ENCODE peak calls at places on chromosomes 6 and 20, in eight cellular contexts. R, U, I, D, J, Y, Q and N are unnamed samples.

GRCh38 chr6:42935322-42935721 is 6.0 kb downstream of the CNPY3 start:
- DNase-seq in U (no peak), Y (no peak), Q (no peak), R (no peak), D (no peak), J (no peak), I (no peak), N (no peak)

GRCh38 chr20:43983359-43983758 is 68.7 kb downstream of the TOX2 start:
- DNase-seq in D (no peak), Y (peak), I (no peak), U (no peak), R (no peak), J (no peak), Q (no peak), N (no peak)

GRCh38 chr20:503048-503737 is 40.4 kb downstream of the CSNK2A1 start:
- DNase-seq in J (no peak), R (no peak), I (no peak), Y (no peak), D (no peak), U (no peak), Q (no peak), N (no peak)

GRCh38 chr20:7195704-7196103 is 428.2 kb downstream of the BMP2 start:
- DNase-seq in U (peak), Q (no peak), Y (no peak), R (peak), D (peak), J (no peak), I (no peak), N (peak)

GRCh38 chr6:102137859-102138258 is 744.4 kb downstream of the GRIK2 start:
- DNase-seq in U (no peak), Y (no peak), J (no peak), D (no peak), I (no peak), Q (no peak), R (no peak), N (no peak)

GRCh38 chr20:4038047-4038459 is 22.7 kb upstream of the RNF24 start:
- DNase-seq in J (peak), U (peak), Q (no peak), R (no peak), D (peak), Y (no peak), I (peak), N (peak)

GRCh38 chr20:44650777-44651493 is 564 bp downstream of the ADA start:
- DNase-seq in Y (no peak), J (peak), Q (no peak), U (no peak), I (no peak), D (peak), R (no peak), N (no peak)

GRCh38 chr6:154942770-154943169 is 52.3 kb upstream of the TIAM2 start:
- DNase-seq in Y (no peak), D (no peak), J (no peak), Q (no peak), I (no peak), U (no peak), R (no peak), N (no peak)

GRCh38 chr6:152207915-152208714 is 400.6 kb downstream of the ESR1 start:
- DNase-seq in J (no peak), Q (no peak), Y (no peak), D (no peak), R (no peak), I (no peak), U (no peak), N (no peak)

GRCh38 chr20:7897965-7898364 is 42.3 kb downstream of the HAO1 start:
- DNase-seq in U (no peak), I (no peak), D (no peak), Y (no peak), R (no peak), J (no peak), Q (no peak), N (no peak)

GRCh38 chr6:16596890-16597331 is 164.3 kb downstream of the ATXN1 start:
- DNase-seq in Y (no peak), U (no peak), D (peak), I (no peak), Q (no peak), R (no peak), J (no peak), N (no peak)

GRCh38 chr6:133895573-133896343 is 6.8 kb downstream of the TCF21 start:
- DNase-seq in Q (no peak), R (no peak), I (no peak), U (peak), J (no peak), Y (no peak), D (no peak), N (no peak)

GRCh38 chr6:82712826-82713225 is 349.2 kb downstream of the TPBG start:
- DNase-seq in I (no peak), Q (no peak), R (no peak), J (no peak), D (peak), U (peak), Y (no peak), N (no peak)

GRCh38 chr6:39156763-39157162 is 41.8 kb upstream of the SAYSD1 start:
- DNase-seq in I (no peak), J (no peak), D (no peak), Y (no peak), U (no peak), R (no peak), Q (no peak), N (no peak)
- TF ChIP-seq CTCF in I (no peak), J (no peak), D (no peak), Y (no peak), U (no peak), R (no peak), Q (no peak), N (no peak)

GRCh38 chr6:15205321-15205720 is 40.5 kb upstream of the JARID2 start:
- DNase-seq in Q (no peak), D (no peak), I (no peak), J (no peak), Y (no peak), R (no peak), U (no peak), N (no peak)

GRCh38 chr6:15194453-15194852 is 51.4 kb upstream of the JARID2 start:
- DNase-seq in Q (no peak), J (no peak), Y (no peak), D (no peak), I (no peak), U (no peak), R (no peak), N (no peak)

GRCh38 chr6:15200087-15200486 is 45.8 kb upstream of the JARID2 start:
- DNase-seq in R (no peak), Q (no peak), D (peak), J (no peak), U (no peak), Y (no peak), I (no peak), N (no peak)
- TF ChIP-seq CTCF in R (no peak), Q (no peak), D (no peak), J (no peak), U (no peak), Y (no peak), I (no peak), N (no peak)

GRCh38 chr20:10381477-10381876 is 52.5 kb downstream of the MKKS start:
- DNase-seq in D (no peak), I (no peak), J (no peak), R (no peak), Y (no peak), Q (no peak), U (no peak), N (no peak)
- TF ChIP-seq CTCF in D (no peak), I (peak), J (no peak), R (peak), Y (no peak), Q (no peak), U (no peak), N (peak)

GRCh38 chr6:41204156-41204555 is 3.2 kb upstream of the TREML2 start:
- DNase-seq in Y (no peak), J (no peak), D (no peak), U (no peak), R (no peak), Q (no peak), I (no peak), N (no peak)

GRCh38 chr6:41208439-41209106 is 7.6 kb upstream of the TREML2 start:
- DNase-seq in D (no peak), Y (no peak), U (no peak), R (no peak), I (no peak), Q (no peak), J (no peak), N (no peak)

GRCh38 chr6:41209976-41210375 is 9.0 kb upstream of the TREML2 start:
- DNase-seq in Q (no peak), Y (no peak), U (no peak), D (no peak), J (no peak), I (no peak), R (no peak), N (no peak)

GRCh38 chr6:41214559-41215238 is 13.4 kb upstream of the TREML4 start:
- DNase-seq in Q (no peak), J (no peak), D (no peak), U (no peak), Y (no peak), I (no peak), R (no peak), N (no peak)

DNA sequence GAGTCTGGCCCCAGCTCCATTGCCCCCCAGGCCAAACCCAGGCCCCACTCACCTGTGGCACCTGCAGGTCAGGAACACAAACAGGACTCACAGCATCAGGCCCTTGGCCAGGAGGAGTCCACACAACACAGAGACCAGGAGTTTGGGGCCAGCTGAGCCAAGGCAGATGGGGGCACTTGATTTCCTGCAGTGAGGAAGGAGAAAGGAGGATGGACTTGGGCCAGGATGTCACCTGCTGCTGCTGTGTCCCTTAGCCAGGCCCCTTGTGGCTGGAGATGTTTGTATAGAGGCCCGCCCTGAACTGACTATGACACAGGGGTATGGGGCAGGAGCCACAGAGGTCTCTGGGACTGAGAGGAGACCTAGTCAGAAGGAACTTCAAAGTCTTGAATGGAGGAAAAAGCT is 8.6 kb upstream of the TREML2 start:
- DNase-seq in U (no peak), J (no peak), I (no peak), Q (no peak), R (no peak), Y (no peak), D (no peak), N (no peak)
- TF ChIP-seq CTCF in U (no peak), J (no peak), I (no peak), Q (no peak), R (no peak), Y (no peak), D (no peak), N (no peak)

GRCh38 chr6:322205-322930 is 30.1 kb downstream of the DUSP22 start:
- DNase-seq in J (peak), I (no peak), Y (no peak), D (no peak), R (no peak), Q (no peak), U (no peak), N (no peak)

GRCh38 chr6:322940-323729 is 30.8 kb downstream of the DUSP22 start:
- DNase-seq in J (peak), Y (no peak), U (no peak), R (no peak), D (no peak), I (no peak), Q (no peak), N (no peak)

GRCh38 chr6:324729-325125 is 32.4 kb downstream of the DUSP22 start:
- DNase-seq in U (no peak), J (peak), D (no peak), Q (no peak), Y (no peak), I (no peak), R (no peak), N (no peak)

GRCh38 chr6:324116-324728 is 31.9 kb downstream of the DUSP22 start:
- DNase-seq in U (no peak), R (no peak), Q (no peak), J (peak), Y (no peak), D (no peak), I (no peak), N (no peak)

DNA sequence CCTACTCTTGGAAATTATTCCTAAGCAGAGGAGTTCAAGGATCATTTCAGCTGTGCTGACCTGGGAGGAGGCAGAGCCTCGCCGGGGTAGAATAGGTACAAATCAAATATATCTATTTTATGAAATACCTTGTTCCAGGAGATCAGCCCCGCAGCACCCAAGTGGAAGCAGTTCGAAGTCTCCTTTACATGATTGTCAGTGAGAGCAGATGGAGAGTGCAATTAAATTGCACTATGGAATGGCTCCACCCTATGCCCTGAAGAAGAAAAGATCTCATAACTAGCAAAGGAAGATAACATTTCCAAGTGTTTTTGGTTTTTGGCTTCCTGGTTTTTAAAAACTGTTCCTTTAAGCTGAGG is 31.4 kb downstream of the DUSP22 start:
- DNase-seq in Y (no peak), I (no peak), Q (no peak), U (no peak), D (no peak), J (peak), R (no peak), N (no peak)
- TF ChIP-seq CTCF in Y (no peak), I (no peak), Q (no peak), U (no peak), D (no peak), J (no peak), R (no peak), N (no peak)

DNA sequence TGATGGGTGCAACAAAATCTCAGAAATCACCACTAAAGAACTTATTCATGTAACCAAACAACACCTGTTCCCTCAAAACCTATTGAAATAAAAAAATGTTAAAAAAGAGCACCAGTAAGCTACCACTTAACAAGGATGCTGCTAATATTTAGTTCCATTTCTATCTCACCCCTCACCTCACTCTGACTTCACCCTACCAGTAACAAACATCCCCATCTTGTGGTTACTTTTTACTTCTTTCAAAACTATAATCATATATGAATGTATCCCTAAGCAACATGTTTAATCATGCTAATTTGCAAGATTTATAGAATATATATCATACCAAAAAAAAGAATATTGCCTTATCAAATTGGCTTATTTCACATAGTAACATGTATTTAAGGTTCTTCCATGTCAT is 27.4 kb upstream of the SLC24A3 start:
- DNase-seq in J (no peak), U (no peak), Y (no peak), R (no peak), D (no peak), I (no peak), Q (no peak), N (no peak)
- TF ChIP-seq CTCF in J (no peak), U (no peak), Y (no peak), R (no peak), D (no peak), I (no peak), Q (no peak), N (no peak)

GRCh38 chr6:19549109-19549508 is 288.1 kb upstream of the ID4 start:
- DNase-seq in I (no peak), Y (no peak), Q (no peak), J (no peak), U (peak), D (no peak), R (no peak), N (no peak)
- TF ChIP-seq CTCF in I (no peak), Y (no peak), Q (no peak), J (no peak), U (no peak), D (no peak), R (no peak), N (no peak)